ENCODE peak calls at places on chromosomes 5 and 9, in six cellular contexts. One of them, this sample, is unnamed.

GRCh38 chr5:171845857-171846785 is 60.5 kb downstream of the SMIM23 start:
- DNase-seq in lower lobe of right lung: no peak
- DNase-seq in HepG2: no peak
- DNase-seq in fibroblast of lung: peak
- DNase-seq in coronary artery: no peak
- DNase-seq in psoas muscle: peak
- DNase-seq in this sample: no peak

GRCh38 chr5:71948206-71948605 is 159.1 kb upstream of the MAP1B start:
- DNase-seq in fibroblast of lung: no peak
- DNase-seq in coronary artery: no peak
- DNase-seq in psoas muscle: no peak
- DNase-seq in lower lobe of right lung: no peak
- DNase-seq in HepG2: no peak
- DNase-seq in this sample: no peak

GRCh38 chr5:124054564-124054963 is 542.6 kb downstream of the CSNK1G3 start:
- DNase-seq in coronary artery: no peak
- DNase-seq in psoas muscle: no peak
- DNase-seq in HepG2: no peak
- DNase-seq in fibroblast of lung: no peak
- DNase-seq in lower lobe of right lung: no peak
- DNase-seq in this sample: no peak

GRCh38 chr9:73996844-73997243 is 500.3 kb upstream of the RORB start:
- DNase-seq in coronary artery: no peak
- DNase-seq in fibroblast of lung: no peak
- DNase-seq in lower lobe of right lung: no peak
- DNase-seq in HepG2: no peak
- DNase-seq in psoas muscle: no peak
- DNase-seq in this sample: no peak

GRCh38 chr5:113017891-113018635 is 41.5 kb downstream of the DCP2 start:
- DNase-seq in fibroblast of lung: no peak
- DNase-seq in coronary artery: no peak
- DNase-seq in lower lobe of right lung: no peak
- DNase-seq in HepG2: no peak
- DNase-seq in psoas muscle: no peak
- DNase-seq in this sample: no peak

GRCh38 chr5:95673076-95673475 is 9.7 kb downstream of the SPATA9 start:
- DNase-seq in HepG2: peak
- DNase-seq in fibroblast of lung: peak
- DNase-seq in coronary artery: no peak
- DNase-seq in psoas muscle: peak
- DNase-seq in lower lobe of right lung: no peak
- DNase-seq in this sample: no peak

GRCh38 chr9:93268551-93269314 is 84.8 kb downstream of the WNK2 start:
- DNase-seq in coronary artery: no peak
- DNase-seq in HepG2: no peak
- DNase-seq in fibroblast of lung: no peak
- DNase-seq in lower lobe of right lung: peak
- DNase-seq in psoas muscle: peak
- DNase-seq in this sample: no peak

GRCh38 chr9:111052831-111053230 is 14.6 kb upstream of the LPAR1 start:
- DNase-seq in fibroblast of lung: no peak
- DNase-seq in coronary artery: no peak
- DNase-seq in HepG2: no peak
- DNase-seq in lower lobe of right lung: no peak
- DNase-seq in psoas muscle: no peak
- DNase-seq in this sample: no peak

GRCh38 chr5:139138790-139139189 is 59.4 kb downstream of the SIL1 start:
- DNase-seq in lower lobe of right lung: peak
- DNase-seq in psoas muscle: peak
- DNase-seq in coronary artery: no peak
- DNase-seq in HepG2: peak
- DNase-seq in fibroblast of lung: peak
- DNase-seq in this sample: no peak

GRCh38 chr5:131769337-131769736 is 27.5 kb downstream of the FNIP1 start:
- DNase-seq in coronary artery: no peak
- DNase-seq in fibroblast of lung: no peak
- DNase-seq in lower lobe of right lung: no peak
- DNase-seq in HepG2: no peak
- DNase-seq in psoas muscle: no peak
- DNase-seq in this sample: peak

GRCh38 chr5:77483662-77484061 is 8.5 kb downstream of the WDR41 start:
- DNase-seq in HepG2: no peak
- DNase-seq in coronary artery: no peak
- DNase-seq in fibroblast of lung: no peak
- DNase-seq in psoas muscle: no peak
- DNase-seq in lower lobe of right lung: no peak
- DNase-seq in this sample: no peak

GRCh38 chr5:103270581-103270980 is 12.0 kb downstream of the MACIR start:
- DNase-seq in lower lobe of right lung: no peak
- DNase-seq in HepG2: no peak
- DNase-seq in fibroblast of lung: no peak
- DNase-seq in psoas muscle: no peak
- DNase-seq in coronary artery: no peak
- DNase-seq in this sample: no peak

GRCh38 chr5:76790632-76791290 is 28.1 kb upstream of the F2RL1 start:
- DNase-seq in fibroblast of lung: peak
- DNase-seq in coronary artery: no peak
- DNase-seq in HepG2: peak
- DNase-seq in psoas muscle: no peak
- DNase-seq in lower lobe of right lung: no peak
- DNase-seq in this sample: peak

GRCh38 chr9:93324191-93324834 is 127.2 kb upstream of the FAM120A start:
- DNase-seq in HepG2: no peak
- DNase-seq in fibroblast of lung: no peak
- DNase-seq in coronary artery: no peak
- DNase-seq in psoas muscle: no peak
- DNase-seq in lower lobe of right lung: no peak
- DNase-seq in this sample: no peak

GRCh38 chr9:7791364-7791763 is 8.2 kb downstream of the DMAC1 start:
- DNase-seq in HepG2: no peak
- DNase-seq in coronary artery: no peak
- DNase-seq in fibroblast of lung: no peak
- DNase-seq in psoas muscle: no peak
- DNase-seq in lower lobe of right lung: no peak
- DNase-seq in this sample: no peak

GRCh38 chr5:140966293-140967225 is at the start of gene PCDHAC2:
- DNase-seq in fibroblast of lung: peak
- DNase-seq in coronary artery: no peak
- DNase-seq in HepG2: no peak
- DNase-seq in lower lobe of right lung: peak
- DNase-seq in psoas muscle: peak
- DNase-seq in this sample: no peak

GRCh38 chr9:89996717-89997116 is 391.9 kb downstream of the GADD45G start:
- DNase-seq in fibroblast of lung: peak
- DNase-seq in lower lobe of right lung: no peak
- DNase-seq in HepG2: peak
- DNase-seq in psoas muscle: no peak
- DNase-seq in coronary artery: no peak
- DNase-seq in this sample: no peak

GRCh38 chr5:7039058-7039457 is 325.8 kb downstream of the TENT4A start:
- DNase-seq in lower lobe of right lung: no peak
- DNase-seq in fibroblast of lung: no peak
- DNase-seq in psoas muscle: no peak
- DNase-seq in coronary artery: no peak
- DNase-seq in HepG2: no peak
- DNase-seq in this sample: no peak

GRCh38 chr9:134663084-134663483 is 21.5 kb downstream of the COL5A1 start:
- DNase-seq in coronary artery: no peak
- DNase-seq in HepG2: no peak
- DNase-seq in fibroblast of lung: no peak
- DNase-seq in lower lobe of right lung: no peak
- DNase-seq in psoas muscle: no peak
- DNase-seq in this sample: no peak

GRCh38 chr9:123002754-123003153 is 30.7 kb upstream of the GPR21 start:
- DNase-seq in HepG2: no peak
- DNase-seq in fibroblast of lung: peak
- DNase-seq in psoas muscle: no peak
- DNase-seq in lower lobe of right lung: no peak
- DNase-seq in coronary artery: no peak
- DNase-seq in this sample: peak

GRCh38 chr9:6506571-6506970 is 93.6 kb downstream of the UHRF2 start:
- DNase-seq in HepG2: no peak
- DNase-seq in fibroblast of lung: no peak
- DNase-seq in psoas muscle: no peak
- DNase-seq in lower lobe of right lung: no peak
- DNase-seq in coronary artery: no peak
- DNase-seq in this sample: no peak

GRCh38 chr5:164007062-164007461 is 501.6 kb downstream of the MAT2B start:
- DNase-seq in HepG2: no peak
- DNase-seq in lower lobe of right lung: no peak
- DNase-seq in fibroblast of lung: no peak
- DNase-seq in psoas muscle: no peak
- DNase-seq in coronary artery: no peak
- DNase-seq in this sample: no peak

GRCh38 chr5:139757727-139758509 is 37.7 kb upstream of the PSD2 start:
- DNase-seq in HepG2: peak
- DNase-seq in lower lobe of right lung: no peak
- DNase-seq in fibroblast of lung: no peak
- DNase-seq in psoas muscle: no peak
- DNase-seq in coronary artery: no peak
- DNase-seq in this sample: no peak

GRCh38 chr5:110908848-110909247 is 162.7 kb upstream of the TSLP start:
- DNase-seq in coronary artery: no peak
- DNase-seq in psoas muscle: no peak
- DNase-seq in lower lobe of right lung: no peak
- DNase-seq in HepG2: no peak
- DNase-seq in fibroblast of lung: no peak
- DNase-seq in this sample: no peak
- H3K4me3 ChIP-seq in coronary artery: no peak
- H3K4me3 ChIP-seq in psoas muscle: no peak
- H3K4me3 ChIP-seq in lower lobe of right lung: no peak
- H3K4me3 ChIP-seq in HepG2: no peak
- H3K4me3 ChIP-seq in fibroblast of lung: no peak
- H3K4me3 ChIP-seq in this sample: no peak

GRCh38 chr5:94025788-94026473 is 284.5 kb upstream of the POU5F2 start:
- DNase-seq in fibroblast of lung: no peak
- DNase-seq in HepG2: peak
- DNase-seq in coronary artery: no peak
- DNase-seq in lower lobe of right lung: no peak
- DNase-seq in psoas muscle: no peak
- DNase-seq in this sample: no peak
- TF ChIP-seq CTCF in fibroblast of lung: no peak
- TF ChIP-seq CTCF in HepG2: peak
- TF ChIP-seq CTCF in coronary artery: no peak
- TF ChIP-seq CTCF in lower lobe of right lung: no peak
- TF ChIP-seq CTCF in psoas muscle: no peak
- TF ChIP-seq CTCF in this sample: no peak

DNA sequence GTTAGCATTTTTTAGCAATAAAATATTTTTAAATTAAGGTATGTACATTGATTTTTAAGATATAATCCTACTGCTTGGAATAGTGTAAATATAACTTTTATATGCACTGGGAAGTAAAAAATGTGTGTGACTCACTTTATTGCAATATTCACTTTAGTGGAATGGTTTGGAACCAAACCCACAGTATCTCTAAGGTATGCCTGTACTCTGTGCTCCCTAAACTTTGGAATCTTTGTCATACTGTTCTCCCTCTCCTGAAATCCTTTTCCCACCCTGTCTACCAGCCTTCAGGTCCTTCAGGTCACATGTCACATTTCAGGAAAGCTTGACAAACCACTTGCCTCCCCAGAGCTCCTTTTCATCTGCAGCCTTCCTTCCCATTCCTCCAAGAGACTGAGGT is 308.7 kb downstream of the SPOCK1 start:
- DNase-seq in fibroblast of lung: no peak
- DNase-seq in psoas muscle: no peak
- DNase-seq in coronary artery: no peak
- DNase-seq in HepG2: no peak
- DNase-seq in lower lobe of right lung: no peak
- DNase-seq in this sample: no peak
- H3K4me3 ChIP-seq in fibroblast of lung: no peak
- H3K4me3 ChIP-seq in psoas muscle: no peak
- H3K4me3 ChIP-seq in coronary artery: no peak
- H3K4me3 ChIP-seq in HepG2: no peak
- H3K4me3 ChIP-seq in lower lobe of right lung: no peak
- H3K4me3 ChIP-seq in this sample: no peak

GRCh38 chr5:114665551-114665950 is 303.7 kb downstream of the KCNN2 start:
- DNase-seq in coronary artery: no peak
- DNase-seq in fibroblast of lung: no peak
- DNase-seq in lower lobe of right lung: no peak
- DNase-seq in psoas muscle: no peak
- DNase-seq in HepG2: no peak
- DNase-seq in this sample: no peak
- TF ChIP-seq CTCF in coronary artery: no peak
- TF ChIP-seq CTCF in fibroblast of lung: no peak
- TF ChIP-seq CTCF in lower lobe of right lung: no peak
- TF ChIP-seq CTCF in psoas muscle: no peak
- TF ChIP-seq CTCF in HepG2: no peak
- TF ChIP-seq CTCF in this sample: no peak

This sample was measured in retinal pigment epithelial cell.